ENCODE peak calls at places on chromosome 19, in seven cellular contexts. Q is K562, T is endothelial cell, A is fibroblast of pulmonary artery, N is ovary, O is heart left ventricle, Z is GM13976. G is an unnamed sample.

GRCh38 chr19:47471733-47472457 is at the start of gene SLC8A2:
- DNase-seq in Q (peak; percentile 91), T (peak; percentile 85), A (peak; percentile 79), N (peak; percentile 70), O (peak; percentile 77), Z (peak; percentile 83), G (peak; percentile 92)

GRCh38 chr19:20167020-20167644 is at the start of gene ZNF486:
- DNase-seq in Q (peak; percentile 73), T (peak; percentile 89), A (peak; percentile 96), N (peak; percentile 94), O (peak; percentile 99), Z (peak; percentile 76), G (peak; percentile 92)

GRCh38 chr19:41083516-41083915 is 4.7 kb upstream of the CYP2A13 start:
- DNase-seq in Q (no peak), T (no peak), A (no peak), N (no peak), O (no peak), Z (no peak), G (no peak)

GRCh38 chr19:53927745-53928144 is 18.7 kb downstream of the CACNG7 start:
- DNase-seq in Q (peak; percentile 67), T (peak; percentile 77), A (peak; percentile 81), N (no peak), O (no peak), Z (no peak), G (no peak)

GRCh38 chr19:4639531-4640246 is 373 bp downstream of the TNFAIP8L1 start:
- DNase-seq in Q (no peak), T (no peak), A (no peak), N (peak; percentile 76), O (peak; percentile 47), Z (no peak), G (no peak)

GRCh38 chr19:8441725-8442544 is 2.8 kb upstream of the HNRNPM start:
- DNase-seq in Q (no peak), T (no peak), A (no peak), N (no peak), O (peak; percentile 3), Z (no peak), G (no peak)

GRCh38 chr19:46603752-46604241 is 2.7 kb downstream of the CALM3 start:
- DNase-seq in Q (no peak), T (no peak), A (no peak), N (no peak), O (no peak), Z (no peak), G (peak; percentile 56)

GRCh38 chr19:51196181-51196580 is 28.7 kb upstream of the CD33 start:
- DNase-seq in Q (peak; percentile 31), T (no peak), A (no peak), N (no peak), O (no peak), Z (no peak), G (no peak)

GRCh38 chr19:45789035-45789786 is 3.4 kb downstream of the DMWD start:
- DNase-seq in Q (no peak), T (no peak), A (no peak), N (no peak), O (peak; percentile 55), Z (no peak), G (no peak)

GRCh38 chr19:10091892-10092641 is 6.0 kb downstream of the SHFL start:
- DNase-seq in Q (peak; percentile 64), T (no peak), A (no peak), N (no peak), O (no peak), Z (no peak), G (no peak)

GRCh38 chr19:38317104-38317612 is 1.4 kb upstream of the YIF1B start:
- DNase-seq in Q (peak; percentile 97), T (no peak), A (no peak), N (no peak), O (no peak), Z (no peak), G (no peak)

GRCh38 chr19:38197937-38198704 is 25.9 kb downstream of the DPF1 start:
- DNase-seq in Q (no peak), T (no peak), A (no peak), N (no peak), O (no peak), Z (no peak), G (no peak)

GRCh38 chr19:6772028-6772865 is at the start of gene VAV1:
- DNase-seq in Q (peak; percentile 77), T (no peak), A (no peak), N (no peak), O (peak; percentile 65), Z (peak; percentile 95), G (no peak)

GRCh38 chr19:10514211-10515145 is 2.8 kb downstream of the S1PR5 start:
- DNase-seq in Q (no peak), T (peak; percentile 50), A (no peak), N (no peak), O (no peak), Z (peak; percentile 46), G (no peak)

GRCh38 chr19:49422407-49423277 is 599 bp downstream of the PTH2 start:
- DNase-seq in Q (peak; percentile 90), T (peak; percentile 75), A (peak; percentile 26), N (no peak), O (peak; percentile 57), Z (peak; percentile 66), G (no peak)

GRCh38 chr19:43634877-43635560 is 4.6 kb downstream of the CADM4 start:
- DNase-seq in Q (no peak), T (peak; percentile 34), A (peak; percentile 24), N (peak; percentile 77), O (no peak), Z (no peak), G (no peak)

GRCh38 chr19:19226204-19226603 is 14.4 kb downstream of the NCAN start:
- DNase-seq in Q (no peak), T (no peak), A (no peak), N (no peak), O (no peak), Z (no peak), G (no peak)

GRCh38 chr19:54207908-54208783 is 7.5 kb downstream of the RPS9 start:
- DNase-seq in Q (peak; percentile 94), T (no peak), A (peak; percentile 100), N (peak; percentile 79), O (peak; percentile 80), Z (peak; percentile 76), G (no peak)

GRCh38 chr19:50358483-50359431 is 6.7 kb downstream of the NAPSA start:
- DNase-seq in Q (peak; percentile 92), T (no peak), A (peak; percentile 56), N (peak; percentile 86), O (peak; percentile 84), Z (peak; percentile 90), G (no peak)

GRCh38 chr19:54180691-54181091 is 7.7 kb upstream of the TMC4 start:
- DNase-seq in Q (no peak), T (no peak), A (no peak), N (no peak), O (no peak), Z (no peak), G (no peak)

GRCh38 chr19:44668985-44669764 is 2.1 kb upstream of the CEACAM19 start:
- DNase-seq in Q (no peak), T (no peak), A (no peak), N (no peak), O (no peak), Z (no peak), G (no peak)

GRCh38 chr19:53432088-53432661 is 391 bp downstream of the ZNF761 start:
- DNase-seq in Q (peak; percentile 22), T (peak; percentile 31), A (peak; percentile 7), N (peak; percentile 47), O (peak; percentile 26), Z (peak; percentile 30), G (no peak)

GRCh38 chr19:35776102-35776788 is 881 bp downstream of the ARHGAP33 start:
- DNase-seq in Q (no peak), T (no peak), A (no peak), N (peak; percentile 38), O (no peak), Z (no peak), G (peak; percentile 60)

GRCh38 chr19:3881272-3882040 is 971 bp downstream of the ATCAY start:
- DNase-seq in Q (peak; percentile 25), T (no peak), A (no peak), N (no peak), O (no peak), Z (no peak), G (no peak)

GRCh38 chr19:15479391-15480345 is at the start of gene PGLYRP2:
- DNase-seq in Q (no peak), T (no peak), A (peak; percentile 14), N (no peak), O (no peak), Z (no peak), G (no peak)
- TF ChIP-seq CTCF in Q (peak; percentile 32), T (no peak), A (no peak), N (no peak), O (peak; percentile 30), Z (no peak), G (no peak)

DNA sequence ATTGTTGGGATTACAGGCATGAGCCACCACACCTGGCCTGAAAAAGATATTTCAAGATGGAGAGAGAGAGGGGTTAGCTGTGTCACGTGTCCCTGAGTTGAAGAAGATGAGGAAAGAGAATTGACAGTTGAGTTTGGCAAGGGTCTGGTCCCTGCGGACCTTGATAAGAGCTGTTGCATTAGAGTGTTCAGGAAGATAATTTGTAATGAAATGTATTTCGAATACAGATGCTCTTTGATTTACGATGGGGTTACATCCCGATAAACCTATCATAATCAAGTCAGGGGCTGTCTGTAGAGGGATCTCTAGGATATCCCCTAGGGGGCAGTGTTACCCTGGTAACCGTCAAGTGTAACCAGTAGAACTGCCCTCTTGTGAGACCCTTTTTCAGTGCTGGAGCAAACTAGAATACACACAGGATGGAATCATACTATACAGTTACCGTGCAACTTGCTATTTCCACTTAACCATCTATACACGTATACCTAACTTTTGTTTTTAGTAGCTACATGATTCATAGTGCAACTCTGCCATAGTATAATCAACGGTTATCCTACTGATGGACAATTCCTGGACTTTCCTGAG is 1.5 kb upstream of the ELOF1 start:
- DNase-seq in Q (peak; percentile 96), T (peak; percentile 71), A (peak; percentile 80), N (no peak), O (no peak), Z (peak; percentile 76), G (no peak)
- TF ChIP-seq CTCF in Q (peak; percentile 88), T (peak; percentile 78), A (peak; percentile 57), N (peak; percentile 31), O (peak; percentile 59), Z (peak; percentile 49), G (peak; percentile 79)

GRCh38 chr19:16495982-16496612 is at the start of the genes C19orf44 and CALR3:
- DNase-seq in Q (peak; percentile 99), T (peak; percentile 96), A (peak; percentile 99), N (peak; percentile 98), O (peak; percentile 100), Z (peak; percentile 98), G (peak; percentile 98)
- TF ChIP-seq CTCF in Q (no peak), T (no peak), A (no peak), N (peak; percentile 51), O (peak; percentile 44), Z (no peak), G (peak; percentile 38)

DNA sequence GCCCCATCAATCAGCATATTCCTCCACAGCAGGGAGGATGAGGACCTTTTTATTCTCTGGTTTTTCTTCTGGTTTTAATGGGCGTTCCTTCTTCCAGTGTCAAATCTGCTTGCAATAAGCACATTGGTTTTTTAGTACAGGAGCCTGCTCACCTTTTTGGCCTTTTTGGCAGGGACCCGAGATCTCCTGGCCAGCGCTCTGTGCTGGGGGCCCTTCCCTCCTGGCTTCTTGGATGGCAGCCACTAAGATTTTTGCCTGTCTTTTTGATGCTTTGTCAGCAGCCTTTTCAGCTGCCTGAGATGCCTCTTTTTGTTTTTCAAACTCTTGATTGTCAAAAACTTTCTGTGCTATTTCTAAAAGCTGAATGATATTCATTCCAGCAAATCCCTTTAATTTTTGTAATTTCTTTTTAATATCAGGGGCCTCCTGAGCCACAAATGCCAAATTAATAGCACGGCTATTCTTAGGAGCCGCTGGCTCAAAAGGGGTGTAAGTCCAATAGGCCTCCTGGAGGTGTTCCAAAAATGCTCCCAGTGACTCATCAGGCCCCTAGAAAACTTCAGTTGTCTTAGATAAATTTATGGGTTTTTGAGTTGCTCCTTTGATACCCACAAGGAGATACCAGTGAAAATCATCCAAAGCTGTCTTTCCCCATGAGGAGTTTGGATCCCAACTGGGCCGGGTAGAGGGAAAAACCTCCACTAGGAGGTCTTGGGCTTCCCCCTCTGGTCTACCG is 73.0 kb downstream of the ZNF100 start:
- DNase-seq in Q (peak; percentile 75), T (no peak), A (no peak), N (peak; percentile 46), O (no peak), Z (no peak), G (no peak)
- TF ChIP-seq CTCF in Q (no peak), T (no peak), A (no peak), N (no peak), O (no peak), Z (no peak), G (no peak)

G was measured in type B pancreatic cell.